ENCODE peak calls at places on chromosomes 3 and 15, in six cellular contexts. G, M, A, K, D and B are unnamed samples.

GRCh38 chr3:140216249-140216648 is 281.3 kb downstream of the CLSTN2 start:
- DNase-seq in G (no peak), M (no peak), A (no peak), K (no peak), D (peak), B (peak)

GRCh38 chr3:169666501-169667379 is 3.2 kb upstream of the MECOM start:
- DNase-seq in G (no peak), M (no peak), A (no peak), K (no peak), D (no peak), B (no peak)

GRCh38 chr15:75063338-75063737 is 39.9 kb downstream of the PPCDC start:
- DNase-seq in G (no peak), M (peak), A (no peak), K (peak), D (no peak), B (no peak)

GRCh38 chr3:186451371-186451770 is 89.3 kb upstream of the DGKG start:
- DNase-seq in G (no peak), M (no peak), A (no peak), K (no peak), D (no peak), B (peak)

GRCh38 chr15:80211976-80212375 is 40.0 kb downstream of the CTXND1 start:
- DNase-seq in G (no peak), M (no peak), A (no peak), K (peak), D (no peak), B (no peak)

GRCh38 chr3:46671541-46672348 is 21.7 kb downstream of the ALS2CL start:
- DNase-seq in G (no peak), M (no peak), A (no peak), K (no peak), D (no peak), B (no peak)

GRCh38 chr3:125150525-125151436 is 61.8 kb downstream of the SLC12A8 start:
- DNase-seq in G (no peak), M (peak), A (no peak), K (no peak), D (peak), B (peak)

GRCh38 chr3:112974894-112975293 is at the start of gene CD200R1:
- DNase-seq in G (no peak), M (no peak), A (no peak), K (no peak), D (no peak), B (no peak)

GRCh38 chr3:85576091-85576690 is 617.4 kb downstream of the CADM2 start:
- DNase-seq in G (no peak), M (peak), A (peak), K (no peak), D (peak), B (peak)

GRCh38 chr15:66803182-66803729 is 101.2 kb downstream of the SMAD6 start:
- DNase-seq in G (no peak), M (peak), A (no peak), K (peak), D (no peak), B (peak)

GRCh38 chr15:58457466-58457965 is 25.7 kb downstream of the LIPC start:
- DNase-seq in G (no peak), M (peak), A (no peak), K (no peak), D (no peak), B (peak)

GRCh38 chr15:70308011-70308761 is 210.5 kb upstream of the TLE3 start:
- DNase-seq in G (no peak), M (no peak), A (no peak), K (no peak), D (no peak), B (peak)

GRCh38 chr15:76976572-76977270 is 18.2 kb upstream of the PSTPIP1 start:
- DNase-seq in G (no peak), M (no peak), A (no peak), K (peak), D (no peak), B (peak)

GRCh38 chr15:65936317-65936716 is 67.0 kb downstream of the RAB11A start:
- DNase-seq in G (no peak), M (no peak), A (no peak), K (no peak), D (no peak), B (no peak)

GRCh38 chr3:18237251-18238005 is 187.7 kb downstream of the SATB1 start:
- DNase-seq in G (no peak), M (peak), A (no peak), K (no peak), D (no peak), B (no peak)

GRCh38 chr3:186746008-186746407 is 28.8 kb downstream of the KNG1 start:
- DNase-seq in G (no peak), M (peak), A (peak), K (no peak), D (no peak), B (peak)

GRCh38 chr3:135556184-135556583 is 409.3 kb upstream of the PPP2R3A start:
- DNase-seq in G (no peak), M (no peak), A (no peak), K (no peak), D (no peak), B (no peak)

GRCh38 chr3:110473405-110473804 is 598.2 kb upstream of the NECTIN3 start:
- DNase-seq in G (no peak), M (no peak), A (no peak), K (no peak), D (no peak), B (no peak)

GRCh38 chr3:43217633-43218032 is 68.7 kb upstream of the SNRK start:
- DNase-seq in G (no peak), M (no peak), A (no peak), K (no peak), D (no peak), B (no peak)

GRCh38 chr15:89900849-89901248 is 7.1 kb upstream of the AP3S2 start:
- DNase-seq in G (no peak), M (no peak), A (no peak), K (no peak), D (no peak), B (no peak)

GRCh38 chr15:92071030-92071644 is 217.6 kb downstream of the SLCO3A1 start:
- DNase-seq in G (no peak), M (no peak), A (no peak), K (no peak), D (no peak), B (peak)

GRCh38 chr3:169744332-169745054 is 20.4 kb downstream of the TERC start:
- DNase-seq in G (no peak), M (peak), A (no peak), K (no peak), D (peak), B (peak)

GRCh38 chr15:63626955-63627354 is 29.8 kb downstream of the FBXL22 start:
- DNase-seq in G (no peak), M (no peak), A (no peak), K (no peak), D (no peak), B (no peak)

GRCh38 chr3:105907790-105908189 is 39.0 kb upstream of the CBLB start:
- DNase-seq in G (no peak), M (no peak), A (peak), K (no peak), D (peak), B (peak)

GRCh38 chr3:153956621-153957020 is 164.6 kb upstream of the ARHGEF26 start:
- DNase-seq in G (no peak), M (no peak), A (no peak), K (no peak), D (no peak), B (no peak)

GRCh38 chr15:77775373-77775772 is 142.7 kb upstream of the LINGO1 start:
- DNase-seq in G (no peak), M (no peak), A (no peak), K (no peak), D (no peak), B (no peak)

GRCh38 chr3:105402287-105402801 is 35.6 kb downstream of the ALCAM start:
- DNase-seq in G (no peak), M (peak), A (no peak), K (no peak), D (no peak), B (no peak)

GRCh38 chr3:78351338-78351737 is 1311.4 kb downstream of the ROBO2 start:
- DNase-seq in G (no peak), M (no peak), A (no peak), K (no peak), D (no peak), B (no peak)

GRCh38 chr3:187368251-187368733 is at the start of gene RTP4:
- DNase-seq in G (peak), M (peak), A (peak), K (no peak), D (peak), B (peak)

GRCh38 chr3:178699810-178700209 is 163.6 kb downstream of the KCNMB2 start:
- DNase-seq in G (no peak), M (peak), A (no peak), K (no peak), D (no peak), B (no peak)

GRCh38 chr15:68603951-68604350 is 25.2 kb downstream of the CORO2B start:
- DNase-seq in G (no peak), M (peak), A (no peak), K (no peak), D (no peak), B (no peak)

GRCh38 chr15:71493526-71493925 is 316.8 kb upstream of the NR2E3 start:
- DNase-seq in G (no peak), M (no peak), A (no peak), K (no peak), D (no peak), B (no peak)